ENCODE peak calls at places on chromosomes 2 and 18, in seven cellular contexts. M is immature natural killer cell, A is LoVo, X is thoracic aorta, E is NCI-H774, J is vagina, V is RWPE1. L is an unnamed sample.

GRCh38 chr2:133053541-133053940 is 383.5 kb upstream of the LYPD1 start:
- DNase-seq in X (no peak), M (no peak), V (no peak), J (no peak), A (no peak), E (no peak), L (no peak)

GRCh38 chr2:239927424-239927981 is 97.6 kb downstream of the NDUFA10 start:
- DNase-seq in V (peak), J (no peak), M (peak), X (no peak), A (peak), E (no peak), L (peak)

GRCh38 chr18:23587220-23587642 is 925 bp upstream of the NPC1 start:
- DNase-seq in X (no peak), J (peak), E (no peak), M (no peak), A (peak), V (no peak), L (no peak)

GRCh38 chr2:112644155-112644932 is 1.4 kb upstream of the SLC20A1 start:
- DNase-seq in X (no peak), J (no peak), M (no peak), E (no peak), A (peak), V (peak), L (peak)

GRCh38 chr18:5456577-5457466 is 87.0 kb downstream of the EPB41L3 start:
- DNase-seq in M (peak), J (no peak), X (no peak), V (no peak), E (no peak), A (no peak), L (peak)

GRCh38 chr2:38463752-38464151 is 86.7 kb upstream of the ATL2 start:
- DNase-seq in M (no peak), X (no peak), J (no peak), V (no peak), A (no peak), E (no peak), L (no peak)

GRCh38 chr2:217695033-217695520 is 307.7 kb downstream of the TNS1 start:
- DNase-seq in X (no peak), M (no peak), V (peak), J (peak), A (no peak), E (no peak), L (peak)

GRCh38 chr18:24704921-24705620 is 244.6 kb downstream of the HRH4 start:
- DNase-seq in V (no peak), E (no peak), J (no peak), M (no peak), X (no peak), A (no peak), L (no peak)

GRCh38 chr2:167844714-167845530 is 402.5 kb downstream of the STK39 start:
- DNase-seq in E (peak), J (no peak), A (no peak), V (no peak), X (no peak), M (no peak), L (peak)

GRCh38 chr18:30139631-30140287 is 902.8 kb downstream of the DSC3 start:
- DNase-seq in M (no peak), X (no peak), V (no peak), A (no peak), J (no peak), E (no peak), L (peak)

GRCh38 chr2:158412206-158412605 is 44.3 kb downstream of the CCDC148 start:
- DNase-seq in A (no peak), E (no peak), M (no peak), X (no peak), V (no peak), J (no peak), L (no peak)

GRCh38 chr2:75221872-75222271 is 22.6 kb upstream of the TACR1 start:
- DNase-seq in J (no peak), M (no peak), X (no peak), E (no peak), V (peak), A (no peak), L (no peak)

GRCh38 chr2:234620018-234620417 is 123.1 kb upstream of the ARL4C start:
- DNase-seq in X (no peak), A (no peak), M (peak), V (no peak), E (no peak), J (no peak), L (no peak)

GRCh38 chr2:33704352-33704751 is 105.3 kb upstream of the FAM98A start:
- DNase-seq in X (no peak), M (no peak), V (no peak), E (no peak), J (no peak), A (no peak), L (no peak)

GRCh38 chr18:34493099-34493544 is 217.0 kb upstream of the DTNA start:
- DNase-seq in X (peak), A (no peak), E (peak), J (no peak), M (no peak), V (no peak), L (peak)

GRCh38 chr2:71711470-71711857 is 258.1 kb downstream of the DYSF start:
- DNase-seq in X (no peak), E (no peak), A (no peak), M (no peak), V (no peak), J (no peak), L (no peak)

GRCh38 chr18:28178720-28179119 is 1.8 kb upstream of the CDH2 start:
- DNase-seq in V (no peak), E (no peak), J (no peak), M (no peak), X (no peak), A (no peak), L (no peak)

GRCh38 chr2:72415256-72415655 is 267.6 kb upstream of the CYP26B1 start:
- DNase-seq in V (no peak), X (no peak), J (no peak), M (no peak), A (no peak), E (no peak), L (no peak)